ENCODE peak calls at places on chromosomes 4 and X, in nine cellular contexts. Z is B cell; V is naive thymus-derived CD8-positive, alpha-beta T cell; G is activated naive CD4-positive, alpha-beta T cell treated with anti-CD3 and anti-CD28 coated beads, Interleukin-2, amount 50 U/mL, for 72 hours; S is HCT116; C is central memory CD8-positive, alpha-beta T cell; P is activated CD4-positive, CD25-positive, alpha-beta regulatory T cell treated with anti-CD3 and anti-CD28 coated beads, Interleukin-2, amount 50 U/mL, for 24 hours; B is left cardiac atrium; W is activated CD8-positive, alpha-beta memory T cell treated with anti-CD3 and anti-CD28 coated beads, Interleukin-2, amount 10 ng/mL, durations not matched to agents 7 days and 5 days. L is an unnamed sample.

GRCh38 chr4:141955696-141956095 is 319.3 kb downstream of the IL15 start:
- ATAC-seq in Z (no peak), V (no peak), G (no peak), S (no peak), C (no peak), P (no peak), B (no peak), W (no peak), L (no peak)

GRCh38 chr4:179728305-179728704 is 2286.1 kb upstream of the AGA start:
- ATAC-seq in Z (no peak), V (no peak), G (no peak), S (no peak), C (no peak), P (no peak), B (no peak), W (no peak), L (no peak)

GRCh38 chr4:35970366-35970960 is 273.9 kb downstream of the ARAP2 start:
- ATAC-seq in Z (no peak), V (no peak), G (peak; percentile 80), S (no peak), C (no peak), P (peak; percentile 37), B (no peak), W (peak; percentile 27), L (no peak)

GRCh38 chrX:33434256-33435092 is 223.1 kb upstream of the DMD start:
- ATAC-seq in Z (peak; percentile 28), V (no peak), G (no peak), S (no peak), C (no peak), P (no peak), B (no peak), W (no peak), L (peak; percentile 60)

GRCh38 chr4:105550641-105551040 is 1.8 kb upstream of the ARHGEF38 start:
- ATAC-seq in Z (no peak), V (no peak), G (no peak), S (no peak), C (no peak), P (no peak), B (no peak), W (no peak), L (no peak)

GRCh38 chr4:8232748-8233147 is 33.7 kb downstream of the SH3TC1 start:
- ATAC-seq in Z (no peak), V (no peak), G (no peak), S (no peak), C (no peak), P (no peak), B (no peak), W (no peak), L (no peak)

GRCh38 chrX:31314921-31315320 is 243.1 kb upstream of the FTHL17 start:
- ATAC-seq in Z (no peak), V (no peak), G (no peak), S (no peak), C (no peak), P (no peak), B (peak; percentile 59), W (no peak), L (no peak)

GRCh38 chr4:3440979-3441500 is 728 bp upstream of the HGFAC start:
- ATAC-seq in Z (no peak), V (no peak), G (no peak), S (no peak), C (no peak), P (no peak), B (no peak), W (no peak), L (no peak)

GRCh38 chr4:136823020-136823419 is 709.3 kb downstream of the PCDH18 start:
- ATAC-seq in Z (no peak), V (no peak), G (no peak), S (no peak), C (no peak), P (no peak), B (no peak), W (no peak), L (no peak)

GRCh38 chrX:9153299-9153698 is 119.4 kb upstream of the FAM9B start:
- ATAC-seq in Z (no peak), V (no peak), G (peak; percentile 81), S (no peak), C (no peak), P (no peak), B (no peak), W (no peak), L (no peak)

GRCh38 chr4:11904991-11905760 is 476.5 kb upstream of the HS3ST1 start:
- ATAC-seq in Z (no peak), V (no peak), G (no peak), S (no peak), C (no peak), P (no peak), B (peak; percentile 67), W (no peak), L (no peak)

GRCh38 chrX:78329486-78329885 is 2.1 kb upstream of the CYSLTR1 start:
- ATAC-seq in Z (peak; percentile 37), V (peak; percentile 55), G (peak; percentile 80), S (no peak), C (no peak), P (no peak), B (no peak), W (no peak), L (no peak)

GRCh38 chr4:169238445-169238844 is 32.3 kb downstream of the SH3RF1 start:
- ATAC-seq in Z (no peak), V (no peak), G (no peak), S (peak; percentile 26), C (no peak), P (no peak), B (peak; percentile 62), W (no peak), L (peak; percentile 31)

GRCh38 chrX:64192673-64193072 is 12.8 kb downstream of the AMER1 start:
- ATAC-seq in Z (no peak), V (no peak), G (no peak), S (no peak), C (no peak), P (no peak), B (peak; percentile 68), W (no peak), L (no peak)

GRCh38 chr4:14865804-14866203 is 136.5 kb upstream of the CPEB2 start:
- ATAC-seq in Z (no peak), V (no peak), G (no peak), S (no peak), C (no peak), P (no peak), B (no peak), W (no peak), L (no peak)

GRCh38 chrX:49627030-49627777 is 28.4 kb downstream of the GAGE1 start:
- ATAC-seq in Z (no peak), V (peak; percentile 70), G (peak; percentile 78), S (peak; percentile 92), C (no peak), P (no peak), B (no peak), W (peak; percentile 39), L (no peak)

L was measured in gastroesophageal sphincter.